ENCODE peak calls at places on chromosomes 3 and 15, in seven cellular contexts. K is fibroblast of lung, T is Peyer's patch, S is AG09309, C is HFFc6, J is HCT116, H is heart right ventricle. G is an unnamed sample.

GRCh38 chr15:80953953-80954778 is 35.5 kb downstream of the MESD start:
- DNase-seq in K (no peak), T (no peak), S (no peak), C (no peak), J (no peak), H (no peak), G (no peak)

GRCh38 chr3:111012388-111013248 is 59.0 kb upstream of the NECTIN3 start:
- DNase-seq in K (no peak), T (no peak), S (no peak), C (no peak), J (peak), H (no peak), G (no peak)

GRCh38 chr3:30970183-30970582 is 75.7 kb upstream of the GADL1 start:
- DNase-seq in K (no peak), T (no peak), S (no peak), C (peak), J (no peak), H (no peak), G (no peak)

GRCh38 chr3:102390465-102390864 is 44.4 kb upstream of the ZPLD1 start:
- DNase-seq in K (no peak), T (no peak), S (no peak), C (no peak), J (no peak), H (no peak), G (no peak)

GRCh38 chr3:39147711-39148115 is 5.7 kb downstream of the CSRNP1 start:
- DNase-seq in K (peak), T (peak), S (no peak), C (no peak), J (no peak), H (no peak), G (no peak)

GRCh38 chr3:43211681-43212080 is 74.7 kb upstream of the SNRK start:
- DNase-seq in K (no peak), T (no peak), S (no peak), C (no peak), J (no peak), H (no peak), G (no peak)

GRCh38 chr15:66648588-66648987 is 53.4 kb upstream of the SMAD6 start:
- DNase-seq in K (no peak), T (no peak), S (no peak), C (no peak), J (no peak), H (no peak), G (no peak)

GRCh38 chr3:58306662-58307286 is 454 bp downstream of the HTD2 start:
- DNase-seq in K (peak), T (peak), S (no peak), C (peak), J (no peak), H (peak), G (peak)

GRCh38 chr3:113035387-113035982 is 44.7 kb downstream of the GTPBP8 start:
- DNase-seq in K (peak), T (no peak), S (no peak), C (peak), J (peak), H (no peak), G (peak)

GRCh38 chr3:32568953-32569352 is 1.7 kb downstream of the DYNC1LI1 start:
- DNase-seq in K (no peak), T (no peak), S (no peak), C (no peak), J (no peak), H (no peak), G (no peak)

GRCh38 chr3:69861556-69861955 is 122.3 kb downstream of the MITF start:
- DNase-seq in K (no peak), T (no peak), S (no peak), C (no peak), J (no peak), H (no peak), G (no peak)

GRCh38 chr3:148087601-148088371 is 609.9 kb upstream of the AGTR1 start:
- DNase-seq in K (no peak), T (no peak), S (no peak), C (no peak), J (no peak), H (no peak), G (no peak)

GRCh38 chr3:117893638-117894037 is 1141.0 kb downstream of the IGSF11 start:
- DNase-seq in K (peak), T (no peak), S (no peak), C (no peak), J (no peak), H (no peak), G (no peak)

GRCh38 chr15:68524753-68525584 is 53.8 kb upstream of the CORO2B start:
- DNase-seq in K (peak), T (no peak), S (peak), C (peak), J (no peak), H (no peak), G (no peak)

GRCh38 chr15:68375716-68376220 is 56.2 kb downstream of the ITGA11 start:
- DNase-seq in K (no peak), T (no peak), S (no peak), C (no peak), J (no peak), H (no peak), G (no peak)

GRCh38 chr15:67097893-67098740 is 32.7 kb downstream of the SMAD3 start:
- DNase-seq in K (peak), T (peak), S (peak), C (peak), J (no peak), H (no peak), G (no peak)

GRCh38 chr3:133476971-133477375 is 77.1 kb downstream of the BFSP2 start:
- DNase-seq in K (no peak), T (no peak), S (no peak), C (no peak), J (no peak), H (no peak), G (no peak)

GRCh38 chr3:141909408-141909807 is 33.0 kb downstream of the ATP1B3 start:
- DNase-seq in K (no peak), T (no peak), S (no peak), C (no peak), J (no peak), H (no peak), G (no peak)

GRCh38 chr3:160474416-160474838 is 24.8 kb upstream of the TRIM59 start:
- DNase-seq in K (peak), T (no peak), S (peak), C (peak), J (no peak), H (no peak), G (no peak)

GRCh38 chr15:38297623-38298388 is 45.2 kb downstream of the SPRED1 start:
- DNase-seq in K (peak), T (no peak), S (no peak), C (no peak), J (no peak), H (no peak), G (no peak)

GRCh38 chr15:26972636-26973035 is 1.7 kb downstream of the GABRG3 start:
- DNase-seq in K (peak), T (no peak), S (no peak), C (no peak), J (no peak), H (no peak), G (no peak)

GRCh38 chr3:128100126-128100525 is 23.5 kb downstream of the RUVBL1 start:
- DNase-seq in K (no peak), T (no peak), S (no peak), C (no peak), J (no peak), H (no peak), G (no peak)

GRCh38 chr15:65970937-65971740 is 101.8 kb downstream of the RAB11A start:
- DNase-seq in K (no peak), T (no peak), S (no peak), C (no peak), J (no peak), H (no peak), G (no peak)

GRCh38 chr3:156449712-156450574 is 105.0 kb downstream of the SSR3 start:
- DNase-seq in K (no peak), T (no peak), S (peak), C (peak), J (peak), H (no peak), G (no peak)

GRCh38 chr3:156445117-156445968 is 109.6 kb downstream of the SSR3 start:
- DNase-seq in K (peak), T (no peak), S (no peak), C (no peak), J (no peak), H (no peak), G (no peak)

GRCh38 chr3:156443079-156443478 is 111.8 kb downstream of the SSR3 start:
- DNase-seq in K (no peak), T (no peak), S (no peak), C (no peak), J (no peak), H (no peak), G (no peak)

GRCh38 chr3:156448300-156448699 is 106.6 kb downstream of the SSR3 start:
- DNase-seq in K (peak), T (peak), S (peak), C (no peak), J (peak), H (no peak), G (no peak)
- TF ChIP-seq CTCF in K (peak), T (peak), S (peak), C (peak), J (peak), H (no peak), G (peak)

GRCh38 chr15:93997071-93997658 is 234.2 kb upstream of the MCTP2 start:
- DNase-seq in K (no peak), T (no peak), S (peak), C (peak), J (peak), H (no peak), G (no peak)
- TF ChIP-seq CTCF in K (peak), T (peak), S (peak), C (peak), J (peak), H (peak), G (peak)

DNA sequence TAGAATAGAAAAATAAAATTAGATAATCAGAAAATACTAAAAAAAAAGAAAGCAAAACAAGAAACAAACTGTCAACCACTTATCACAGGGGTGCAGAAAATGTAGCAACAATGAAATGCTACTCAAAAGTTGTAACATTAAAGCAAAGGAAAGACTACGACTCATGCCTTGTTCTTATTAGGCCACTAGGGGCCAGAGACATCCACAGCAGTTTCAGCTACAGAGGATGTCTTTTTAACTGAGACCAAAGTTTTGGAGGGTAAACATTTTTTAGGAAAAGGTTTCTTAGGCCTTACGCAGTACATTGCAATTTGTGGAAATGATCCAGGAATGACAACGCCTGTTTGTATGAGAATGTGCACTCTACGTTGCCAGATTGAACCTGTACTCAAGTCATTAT is 15.4 kb upstream of the CADM2 start:
- DNase-seq in K (no peak), T (no peak), S (no peak), C (no peak), J (no peak), H (no peak), G (no peak)
- TF ChIP-seq CTCF in K (no peak), T (no peak), S (no peak), C (no peak), J (no peak), H (no peak), G (peak)

GRCh38 chr3:187198490-187198889 is 1.2 kb downstream of the RTP1 start:
- DNase-seq in K (no peak), T (no peak), S (no peak), C (no peak), J (no peak), H (no peak), G (no peak)
- TF ChIP-seq CTCF in K (no peak), T (no peak), S (no peak), C (no peak), J (no peak), H (no peak), G (no peak)

GRCh38 chr3:50233176-50233575 is 2.8 kb upstream of the GNAI2 start:
- DNase-seq in K (no peak), T (no peak), S (no peak), C (no peak), J (no peak), H (no peak), G (no peak)
- TF ChIP-seq CTCF in K (no peak), T (no peak), S (no peak), C (no peak), J (no peak), H (no peak), G (no peak)

GRCh38 chr3:194587438-194587931 is 45.7 kb downstream of the TMEM44 start:
- DNase-seq in K (peak), T (no peak), S (no peak), C (no peak), J (no peak), H (peak), G (no peak)

GRCh38 chr3:194588741-194589140 is 44.5 kb downstream of the TMEM44 start:
- DNase-seq in K (peak), T (no peak), S (peak), C (no peak), J (no peak), H (no peak), G (no peak)

GRCh38 chr3:194596906-194597305 is 36.3 kb downstream of the TMEM44 start:
- DNase-seq in K (no peak), T (no peak), S (no peak), C (no peak), J (no peak), H (no peak), G (no peak)

GRCh38 chr3:194588236-194588635 is 45.0 kb downstream of the TMEM44 start:
- DNase-seq in K (no peak), T (no peak), S (no peak), C (no peak), J (no peak), H (no peak), G (no peak)

GRCh38 chr3:194592798-194593752 is 40.1 kb downstream of the TMEM44 start:
- DNase-seq in K (peak), T (no peak), S (peak), C (peak), J (peak), H (no peak), G (no peak)
- TF ChIP-seq CTCF in K (no peak), T (no peak), S (peak), C (peak), J (peak), H (no peak), G (no peak)

GRCh38 chr3:66477846-66478245 is 23.0 kb downstream of the LRIG1 start:
- DNase-seq in K (no peak), T (no peak), S (no peak), C (no peak), J (no peak), H (no peak), G (no peak)

GRCh38 chr3:66475386-66476020 is 25.3 kb downstream of the LRIG1 start:
- DNase-seq in K (no peak), T (no peak), S (no peak), C (no peak), J (no peak), H (no peak), G (no peak)

GRCh38 chr3:66478923-66479322 is 21.9 kb downstream of the LRIG1 start:
- DNase-seq in K (no peak), T (no peak), S (no peak), C (no peak), J (no peak), H (no peak), G (no peak)

GRCh38 chr3:66479532-66479947 is 21.3 kb downstream of the LRIG1 start:
- DNase-seq in K (no peak), T (no peak), S (no peak), C (no peak), J (no peak), H (no peak), G (no peak)

GRCh38 chr3:66476852-66477381 is 23.9 kb downstream of the LRIG1 start:
- DNase-seq in K (no peak), T (no peak), S (no peak), C (no peak), J (no peak), H (no peak), G (no peak)
- TF ChIP-seq CTCF in K (no peak), T (no peak), S (no peak), C (no peak), J (no peak), H (no peak), G (no peak)

DNA sequence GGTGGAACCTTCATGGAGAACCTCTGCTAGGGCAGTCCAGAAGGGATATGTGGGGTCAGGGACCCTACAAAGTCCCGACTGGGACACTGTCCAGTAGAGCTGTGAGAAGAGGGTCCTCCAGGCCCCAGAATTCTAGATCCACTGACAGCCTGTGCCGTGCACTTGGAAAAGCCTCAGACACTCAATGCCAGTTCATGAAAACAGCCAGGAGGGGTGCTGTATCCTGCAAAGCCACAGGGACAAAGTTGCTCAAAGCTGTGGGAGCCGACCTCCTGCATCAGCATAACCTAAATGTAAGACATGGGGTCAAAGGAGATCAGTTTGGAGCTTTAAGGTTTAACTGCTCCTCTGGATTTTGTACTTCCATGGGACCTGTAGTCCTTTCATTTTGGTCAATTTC is 448.8 kb upstream of the CADM2 start:
- DNase-seq in K (no peak), T (no peak), S (no peak), C (no peak), J (no peak), H (no peak), G (no peak)
- TF ChIP-seq CTCF in K (no peak), T (no peak), S (no peak), C (no peak), J (no peak), H (no peak), G (no peak)

GRCh38 chr3:42191443-42191747 is 74.6 kb downstream of the CCK start:
- DNase-seq in K (no peak), T (no peak), S (no peak), C (no peak), J (no peak), H (no peak), G (no peak)
- TF ChIP-seq CTCF in K (no peak), T (no peak), S (no peak), C (peak), J (no peak), H (peak), G (no peak)

GRCh38 chr3:150238995-150239612 is 169.0 kb upstream of the TSC22D2 start:
- DNase-seq in K (no peak), T (no peak), S (no peak), C (no peak), J (peak), H (no peak), G (no peak)
- TF ChIP-seq CTCF in K (peak), T (peak), S (no peak), C (peak), J (peak), H (peak), G (peak)

G was measured in progenitor cell of endocrine pancreas.